ENCODE peak calls at places on chromosomes 2 and 18, in ten cellular contexts. Z is fibroblast of villous mesenchyme; U is coronary artery; N is foreskin fibroblast; J is brain microvascular endothelial cell; X is MCF 10A; F is fibroblast of lung; Y is CD4-positive, alpha-beta T cell; H is kidney epithelial cell; O is GM23338. V is an unnamed sample.

GRCh38 chr2:220129427-220129826 is 502.0 kb downstream of the SLC4A3 start:
- DNase-seq in Z (no peak), U (no peak), N (no peak), J (no peak), X (no peak), F (no peak), Y (no peak), H (no peak), O (no peak), V (no peak)

GRCh38 chr2:222714361-222715256 is 43.2 kb downstream of the MOGAT1 start:
- DNase-seq in Z (no peak), U (no peak), N (no peak), J (no peak), X (no peak), F (peak; percentile 82), Y (no peak), H (no peak), O (no peak), V (no peak)

GRCh38 chr2:210198326-210198725 is 26.9 kb downstream of the ACADL start:
- DNase-seq in Z (no peak), U (no peak), N (peak; percentile 21), J (no peak), X (no peak), F (peak; percentile 10), Y (no peak), H (peak; percentile 47), O (no peak), V (peak; percentile 3)

GRCh38 chr2:74440378-74441110 is 1.2 kb downstream of the RTKN start:
- DNase-seq in Z (peak; percentile 85), U (peak; percentile 91), N (peak; percentile 85), J (peak; percentile 68), X (peak; percentile 82), F (peak; percentile 85), Y (no peak), H (no peak), O (peak; percentile 95), V (peak; percentile 80)

GRCh38 chr2:128784626-128785306 is 466.1 kb upstream of the HS6ST1 start:
- DNase-seq in Z (no peak), U (peak; percentile 57), N (no peak), J (no peak), X (no peak), F (no peak), Y (no peak), H (no peak), O (no peak), V (no peak)

GRCh38 chr2:55923091-55923977 is at the start of gene EFEMP1:
- DNase-seq in Z (peak; percentile 61), U (peak; percentile 83), N (no peak), J (peak; percentile 22), X (peak; percentile 83), F (peak; percentile 68), Y (no peak), H (no peak), O (peak; percentile 89), V (peak; percentile 40)

GRCh38 chr18:711693-712400 is 583 bp downstream of the ENOSF1 start:
- DNase-seq in Z (peak; percentile 98), U (peak; percentile 79), N (peak; percentile 89), J (peak; percentile 76), X (peak; percentile 86), F (peak; percentile 96), Y (peak; percentile 65), H (no peak), O (peak; percentile 41), V (peak; percentile 90)

GRCh38 chr2:11365096-11365856 is 20.8 kb upstream of the ROCK2 start:
- DNase-seq in Z (no peak), U (peak; percentile 56), N (no peak), J (no peak), X (no peak), F (no peak), Y (no peak), H (no peak), O (no peak), V (no peak)

GRCh38 chr18:77009675-77010074 is 122.9 kb downstream of the MBP start:
- DNase-seq in Z (no peak), U (no peak), N (no peak), J (no peak), X (no peak), F (no peak), Y (no peak), H (no peak), O (no peak), V (no peak)

GRCh38 chr2:184597996-184598312 is 375 bp upstream of the ZNF804A start:
- DNase-seq in Z (no peak), U (no peak), N (no peak), J (peak; percentile 36), X (no peak), F (no peak), Y (no peak), H (no peak), O (peak; percentile 8), V (no peak)

GRCh38 chr18:78998350-78999055 is 18.9 kb downstream of the SALL3 start:
- DNase-seq in Z (no peak), U (no peak), N (no peak), J (no peak), X (no peak), F (no peak), Y (no peak), H (no peak), O (peak; percentile 63), V (no peak)
- TF ChIP-seq CTCF in Z (no peak), U (no peak), N (no peak), J (no peak), X (no peak), F (no peak), Y (no peak), H (no peak), O (peak; percentile 51), V (no peak)

GRCh38 chr2:239275037-239275685 is 125.7 kb downstream of the HDAC4 start:
- DNase-seq in Z (peak; percentile 94), U (peak; percentile 95), N (peak; percentile 96), J (peak; percentile 99), X (peak; percentile 98), F (peak; percentile 98), Y (peak; percentile 70), H (peak; percentile 91), O (no peak), V (peak; percentile 98)
- TF ChIP-seq CTCF in Z (peak; percentile 5), U (no peak), N (no peak), J (no peak), X (no peak), F (no peak), Y (no peak), H (no peak), O (no peak), V (peak; percentile 28)

GRCh38 chr18:58266291-58266690 is 222.3 kb downstream of the NEDD4L start:
- DNase-seq in Z (no peak), U (no peak), N (no peak), J (no peak), X (no peak), F (no peak), Y (no peak), H (no peak), O (no peak), V (no peak)

GRCh38 chr18:58263055-58263732 is 219.2 kb downstream of the NEDD4L start:
- DNase-seq in Z (peak; percentile 58), U (no peak), N (no peak), J (no peak), X (peak; percentile 56), F (peak; percentile 39), Y (no peak), H (no peak), O (peak; percentile 29), V (no peak)

GRCh38 chr18:58264846-58265245 is 220.8 kb downstream of the NEDD4L start:
- DNase-seq in Z (no peak), U (no peak), N (no peak), J (no peak), X (no peak), F (no peak), Y (no peak), H (no peak), O (no peak), V (no peak)

GRCh38 chr18:58262581-58262980 is 218.6 kb downstream of the NEDD4L start:
- DNase-seq in Z (no peak), U (no peak), N (no peak), J (no peak), X (no peak), F (no peak), Y (no peak), H (no peak), O (no peak), V (no peak)

DNA sequence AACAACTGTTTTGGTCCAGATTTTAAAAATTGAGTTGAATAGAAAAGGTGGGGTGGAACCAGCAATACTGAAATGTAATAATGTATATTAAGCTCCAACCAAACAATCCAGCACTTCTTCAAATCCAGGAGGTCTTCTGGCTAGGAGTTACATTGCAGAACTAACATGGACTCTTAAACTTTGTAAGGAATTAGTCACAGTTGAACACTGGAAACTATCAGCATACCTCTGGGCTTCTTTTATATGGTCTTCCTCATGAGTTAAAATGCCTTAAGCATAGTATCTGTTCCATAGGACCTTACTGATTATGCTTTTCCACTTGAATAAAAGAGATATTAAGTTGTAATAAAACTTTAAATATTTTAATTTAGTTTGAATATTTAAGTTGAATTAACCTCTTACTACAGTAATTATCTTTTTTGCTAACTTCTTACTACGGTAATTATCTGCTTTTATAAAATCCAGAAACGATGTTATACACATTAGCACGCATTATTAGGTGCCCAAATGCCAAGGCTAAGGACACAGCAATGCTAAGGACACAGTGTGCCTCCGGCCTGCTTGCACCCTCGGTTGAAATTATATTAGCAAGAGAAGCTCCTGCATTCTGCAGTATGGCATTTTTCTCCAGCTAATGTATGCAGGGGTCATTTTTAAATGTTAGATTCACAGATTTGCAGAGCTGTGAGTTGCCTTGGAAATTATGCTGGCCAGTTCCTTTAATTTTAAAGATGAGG is 219.9 kb downstream of the NEDD4L start:
- DNase-seq in Z (no peak), U (no peak), N (no peak), J (no peak), X (no peak), F (no peak), Y (no peak), H (no peak), O (no peak), V (no peak)
- TF ChIP-seq CTCF in Z (no peak), U (no peak), N (no peak), J (no peak), X (no peak), F (no peak), Y (no peak), H (no peak), O (no peak), V (no peak)

GRCh38 chr2:71451695-71452094 is 1.7 kb upstream of the DYSF start:
- DNase-seq in Z (peak; percentile 10), U (no peak), N (no peak), J (no peak), X (no peak), F (no peak), Y (no peak), H (no peak), O (no peak), V (no peak)

GRCh38 chr2:71453404-71454220 is at the start of gene DYSF:
- DNase-seq in Z (peak; percentile 14), U (no peak), N (peak; percentile 13), J (no peak), X (peak; percentile 35), F (peak; percentile 12), Y (no peak), H (no peak), O (peak; percentile 85), V (peak; percentile 21)

GRCh38 chr2:71455011-71455740 is 1.8 kb downstream of the DYSF start:
- DNase-seq in Z (no peak), U (no peak), N (no peak), J (no peak), X (no peak), F (no peak), Y (no peak), H (no peak), O (peak; percentile 46), V (no peak)

GRCh38 chr2:71454221-71455010 is 1.1 kb downstream of the DYSF start:
- DNase-seq in Z (no peak), U (no peak), N (no peak), J (no peak), X (no peak), F (no peak), Y (no peak), H (no peak), O (peak; percentile 73), V (no peak)

GRCh38 chr2:71452565-71452964 is 796 bp upstream of the DYSF start:
- DNase-seq in Z (peak; percentile 28), U (no peak), N (peak; percentile 36), J (no peak), X (peak; percentile 92), F (peak; percentile 9), Y (no peak), H (peak; percentile 35), O (peak; percentile 62), V (peak; percentile 24)
- TF ChIP-seq CTCF in Z (no peak), U (no peak), N (peak; percentile 8), J (peak; percentile 68), X (no peak), F (no peak), Y (no peak), H (peak; percentile 30), O (peak; percentile 33), V (peak; percentile 8)